ENCODE peak calls at places on chromosomes 1 and 21, in five cellular contexts. S is activated B cell treated with CpG ODN at 0.5 μM for 24 hours, P is aorta, T is AG09309, L is NCI-H1105 treated with DMSO at 0.1 percent for 48 hours. Q is an unnamed sample.

GRCh38 chr1:225343618-225344017 is 84.2 kb downstream of the LBR start:
- DNase-seq in S (no peak), P (no peak), T (no peak), L (peak), Q (no peak)

GRCh38 chr1:225451340-225451739 is 23.5 kb upstream of the LBR start:
- DNase-seq in S (no peak), P (no peak), T (no peak), L (no peak), Q (no peak)

GRCh38 chr1:102732927-102733326 is 375.4 kb downstream of the COL11A1 start:
- DNase-seq in S (no peak), P (no peak), T (no peak), L (no peak), Q (no peak)

GRCh38 chr1:119327066-119327435 is 41.5 kb upstream of the HAO2 start:
- DNase-seq in S (no peak), P (no peak), T (no peak), L (no peak), Q (no peak)

GRCh38 chr1:110636149-110636935 is 30.2 kb upstream of the KCNA2 start:
- DNase-seq in S (no peak), P (no peak), T (no peak), L (no peak), Q (no peak)

GRCh38 chr21:41653944-41654625 is 112.8 kb downstream of the RIPK4 start:
- DNase-seq in S (no peak), P (no peak), T (peak), L (no peak), Q (no peak)

GRCh38 chr1:37691497-37692077 is 729 bp upstream of the CDCA8 start:
- DNase-seq in S (no peak), P (peak), T (no peak), L (peak), Q (peak)

GRCh38 chr1:72485786-72486185 is 203.4 kb upstream of the NEGR1 start:
- DNase-seq in S (no peak), P (no peak), T (no peak), L (peak), Q (no peak)

GRCh38 chr1:109078317-109078716 is 2.5 kb upstream of the TAF13 start:
- DNase-seq in S (no peak), P (no peak), T (no peak), L (no peak), Q (no peak)

GRCh38 chr1:219432191-219432606 is 180.7 kb downstream of the ZC3H11B start:
- DNase-seq in S (no peak), P (no peak), T (no peak), L (no peak), Q (no peak)

GRCh38 chr21:38773108-38774061 is 32.3 kb upstream of the ETS2 start:
- DNase-seq in S (no peak), P (peak), T (peak), L (no peak), Q (no peak)

GRCh38 chr21:39726133-39726532 is 18.9 kb upstream of the IGSF5 start:
- DNase-seq in S (no peak), P (no peak), T (no peak), L (no peak), Q (no peak)

GRCh38 chr1:214330240-214330639 is 49.3 kb downstream of the SMYD2 start:
- DNase-seq in S (no peak), P (no peak), T (no peak), L (no peak), Q (no peak)

GRCh38 chr1:93567255-93567918 is 114.2 kb downstream of the BCAR3 start:
- DNase-seq in S (no peak), P (no peak), T (peak), L (no peak), Q (no peak)

GRCh38 chr1:1775364-1776226 is 2.7 kb downstream of the NADK start:
- DNase-seq in S (no peak), P (no peak), T (no peak), L (no peak), Q (peak)